ENCODE peak calls at places on chromosomes 2 and 18, in ten cellular contexts. M is choroid plexus epithelial cell, W is frontal cortex, H is AG04449, I is Right ventricle myocardium superior, Y is AG10803, E is ovary, Z is HT-29, R is K562, A is NCI-H1694 treated with DMSO at 0.1 percent for 48 hours. Q is an unnamed sample.
A peak's percentile ranks its signal among the peaks of the same experiment; 100 is the strongest.

GRCh38 chr2:27316655-27317412 is 6.1 kb downstream of the MPV17 start:
- DNase-seq in M (no peak), W (peak; percentile 53), H (no peak), I (peak; percentile 60), Y (no peak), E (no peak), Z (no peak), R (no peak), A (no peak), Q (peak; percentile 80)

GRCh38 chr18:23487738-23488625 is 15.3 kb upstream of the RMC1 start:
- DNase-seq in M (peak; percentile 31), W (no peak), H (no peak), I (no peak), Y (no peak), E (no peak), Z (peak; percentile 8), R (peak; percentile 36), A (no peak), Q (no peak)

GRCh38 chr2:217935901-217936684 is 66.7 kb downstream of the TNS1 start:
- DNase-seq in M (no peak), W (no peak), H (no peak), I (peak; percentile 44), Y (peak; percentile 77), E (no peak), Z (no peak), R (no peak), A (no peak), Q (peak; percentile 15)

GRCh38 chr18:75507636-75508035 is 80.1 kb upstream of the SMIM21 start:
- DNase-seq in M (peak; percentile 91), W (no peak), H (no peak), I (no peak), Y (peak; percentile 23), E (no peak), Z (no peak), R (no peak), A (no peak), Q (no peak)

GRCh38 chr2:18169787-18170175 is 291.3 kb downstream of the KCNS3 start:
- DNase-seq in M (no peak), W (no peak), H (no peak), I (no peak), Y (no peak), E (no peak), Z (no peak), R (no peak), A (no peak), Q (no peak)

GRCh38 chr2:223781560-223781959 is 55.8 kb downstream of the AP1S3 start:
- DNase-seq in M (no peak), W (no peak), H (no peak), I (no peak), Y (no peak), E (no peak), Z (no peak), R (no peak), A (no peak), Q (no peak)

GRCh38 chr2:174339971-174340399 is 5.2 kb downstream of the SP9 start:
- DNase-seq in M (no peak), W (no peak), H (no peak), I (no peak), Y (no peak), E (no peak), Z (no peak), R (no peak), A (peak; percentile 32), Q (no peak)

GRCh38 chr2:25639131-25639530 is 34.2 kb downstream of the DTNB start:
- DNase-seq in M (peak; percentile 15), W (no peak), H (no peak), I (no peak), Y (no peak), E (no peak), Z (no peak), R (no peak), A (no peak), Q (no peak)

GRCh38 chr2:25431604-25432003 is 89.9 kb upstream of the DNMT3A start:
- DNase-seq in M (no peak), W (no peak), H (no peak), I (no peak), Y (no peak), E (no peak), Z (no peak), R (no peak), A (no peak), Q (no peak)

GRCh38 chr2:46018773-46019593 is 278.2 kb upstream of the EPAS1 start:
- DNase-seq in M (no peak), W (no peak), H (no peak), I (no peak), Y (no peak), E (no peak), Z (no peak), R (no peak), A (no peak), Q (no peak)

GRCh38 chr18:2444201-2444875 is 127.0 kb downstream of the METTL4 start:
- DNase-seq in M (no peak), W (no peak), H (no peak), I (no peak), Y (no peak), E (no peak), Z (no peak), R (no peak), A (no peak), Q (no peak)

GRCh38 chr2:61961231-61961901 is 55.9 kb downstream of the COMMD1 start:
- DNase-seq in M (no peak), W (no peak), H (no peak), I (no peak), Y (no peak), E (no peak), Z (no peak), R (no peak), A (no peak), Q (no peak)

GRCh38 chr2:17311104-17311619 is 207.1 kb downstream of the RAD51AP2 start:
- DNase-seq in M (no peak), W (no peak), H (no peak), I (no peak), Y (no peak), E (no peak), Z (no peak), R (no peak), A (no peak), Q (no peak)

GRCh38 chr2:158905824-158906223 is 62.6 kb upstream of the TANC1 start:
- DNase-seq in M (no peak), W (no peak), H (no peak), I (no peak), Y (no peak), E (no peak), Z (no peak), R (no peak), A (no peak), Q (no peak)

GRCh38 chr2:138607746-138608145 is 106.2 kb downstream of the SPOPL start:
- DNase-seq in M (no peak), W (no peak), H (no peak), I (no peak), Y (no peak), E (no peak), Z (no peak), R (no peak), A (no peak), Q (no peak)

GRCh38 chr2:128307595-128307994 is 11.1 kb downstream of the HS6ST1 start:
- DNase-seq in M (no peak), W (no peak), H (no peak), I (no peak), Y (no peak), E (peak; percentile 26), Z (no peak), R (no peak), A (no peak), Q (no peak)

GRCh38 chr2:100935372-100935752 is 66.7 kb upstream of the RPL31 start:
- DNase-seq in M (peak; percentile 75), W (no peak), H (peak; percentile 73), I (no peak), Y (peak; percentile 71), E (no peak), Z (no peak), R (no peak), A (no peak), Q (no peak)

GRCh38 chr2:96798733-96799622 is 17.1 kb upstream of the CNNM3 start:
- DNase-seq in M (no peak), W (no peak), H (no peak), I (no peak), Y (no peak), E (no peak), Z (no peak), R (no peak), A (no peak), Q (peak; percentile 39)

GRCh38 chr2:86285981-86286380 is 51.4 kb downstream of the REEP1 start:
- DNase-seq in M (no peak), W (no peak), H (no peak), I (no peak), Y (no peak), E (no peak), Z (no peak), R (no peak), A (no peak), Q (no peak)

GRCh38 chr2:108538000-108538625 is 3.8 kb downstream of the LIMS1 start:
- DNase-seq in M (peak; percentile 62), W (no peak), H (no peak), I (no peak), Y (no peak), E (no peak), Z (peak; percentile 59), R (no peak), A (no peak), Q (no peak)

GRCh38 chr18:79511671-79512301 is 116.1 kb downstream of the NFATC1 start:
- DNase-seq in M (peak; percentile 13), W (no peak), H (no peak), I (no peak), Y (no peak), E (peak; percentile 15), Z (no peak), R (no peak), A (no peak), Q (peak; percentile 45)

GRCh38 chr2:55460562-55460961 is 40.9 kb upstream of the CCDC88A start:
- DNase-seq in M (peak; percentile 64), W (no peak), H (no peak), I (no peak), Y (peak; percentile 6), E (no peak), Z (no peak), R (no peak), A (no peak), Q (no peak)

GRCh38 chr2:201872576-201872975 is 66.2 kb downstream of the CDK15 start:
- DNase-seq in M (no peak), W (no peak), H (no peak), I (no peak), Y (no peak), E (no peak), Z (no peak), R (no peak), A (no peak), Q (no peak)

GRCh38 chr18:63339920-63340484 is 20.4 kb upstream of the BCL2 start:
- DNase-seq in M (peak; percentile 63), W (no peak), H (no peak), I (no peak), Y (peak; percentile 46), E (no peak), Z (peak; percentile 6), R (no peak), A (peak; percentile 28), Q (no peak)

GRCh38 chr18:79384151-79384807 is 11.5 kb upstream of the NFATC1 start:
- DNase-seq in M (no peak), W (no peak), H (no peak), I (no peak), Y (no peak), E (no peak), Z (no peak), R (no peak), A (no peak), Q (peak; percentile 60)